ENCODE peak calls at places on chromosome 10, in seven cellular contexts. One of them, this sample, is unnamed.
A peak's percentile ranks its signal among the peaks of the same experiment; 100 is the strongest.

GRCh38 chr10:78149193-78149592 is 115.5 kb downstream of the RPS24 start:
- DNase-seq in T-helper 9 cell: no peak
- DNase-seq in stimulated activated CD4-positive, alpha-beta T cell treated with anti-CD3 and anti-CD28 coated beads, Interleukin-4, amount 100 ng/mL, for 1 hour: no peak
- DNase-seq in H4: no peak
- DNase-seq in anterior cingulate cortex: no peak
- DNase-seq in retina: no peak
- DNase-seq in NCI-H345: no peak
- DNase-seq in this sample: no peak

GRCh38 chr10:117004238-117004626 is 755 bp downstream of the SHTN1 start:
- DNase-seq in H4: no peak
- DNase-seq in anterior cingulate cortex: no peak
- DNase-seq in retina: no peak
- DNase-seq in NCI-H345: no peak
- DNase-seq in T-helper 9 cell: no peak
- DNase-seq in stimulated activated CD4-positive, alpha-beta T cell treated with anti-CD3 and anti-CD28 coated beads, Interleukin-4, amount 100 ng/mL, for 1 hour: no peak
- DNase-seq in this sample: no peak

GRCh38 chr10:127834221-127834620 is 58.5 kb downstream of the CLRN3 start:
- DNase-seq in anterior cingulate cortex: no peak
- DNase-seq in stimulated activated CD4-positive, alpha-beta T cell treated with anti-CD3 and anti-CD28 coated beads, Interleukin-4, amount 100 ng/mL, for 1 hour: no peak
- DNase-seq in NCI-H345: no peak
- DNase-seq in retina: no peak
- DNase-seq in H4: no peak
- DNase-seq in T-helper 9 cell: no peak
- DNase-seq in this sample: no peak

GRCh38 chr10:93383562-93383981 is 98.6 kb downstream of the MYOF start:
- DNase-seq in NCI-H345: no peak
- DNase-seq in anterior cingulate cortex: no peak
- DNase-seq in T-helper 9 cell: no peak
- DNase-seq in stimulated activated CD4-positive, alpha-beta T cell treated with anti-CD3 and anti-CD28 coated beads, Interleukin-4, amount 100 ng/mL, for 1 hour: no peak
- DNase-seq in H4: peak; percentile 48
- DNase-seq in retina: no peak
- DNase-seq in this sample: peak; percentile 70

GRCh38 chr10:98309366-98310355 is 41.7 kb upstream of the LOXL4 start:
- DNase-seq in stimulated activated CD4-positive, alpha-beta T cell treated with anti-CD3 and anti-CD28 coated beads, Interleukin-4, amount 100 ng/mL, for 1 hour: peak; percentile 5
- DNase-seq in H4: peak; percentile 72
- DNase-seq in anterior cingulate cortex: peak; percentile 55
- DNase-seq in T-helper 9 cell: no peak
- DNase-seq in retina: peak; percentile 95
- DNase-seq in NCI-H345: peak; percentile 43
- DNase-seq in this sample: peak; percentile 70

GRCh38 chr10:73493781-73494180 is 2.0 kb downstream of the PPP3CB start:
- DNase-seq in NCI-H345: no peak
- DNase-seq in anterior cingulate cortex: no peak
- DNase-seq in H4: no peak
- DNase-seq in T-helper 9 cell: no peak
- DNase-seq in retina: no peak
- DNase-seq in stimulated activated CD4-positive, alpha-beta T cell treated with anti-CD3 and anti-CD28 coated beads, Interleukin-4, amount 100 ng/mL, for 1 hour: no peak
- DNase-seq in this sample: no peak

GRCh38 chr10:128811943-128812342 is 655.1 kb upstream of the MGMT start:
- DNase-seq in H4: no peak
- DNase-seq in NCI-H345: no peak
- DNase-seq in retina: no peak
- DNase-seq in T-helper 9 cell: no peak
- DNase-seq in anterior cingulate cortex: no peak
- DNase-seq in stimulated activated CD4-positive, alpha-beta T cell treated with anti-CD3 and anti-CD28 coated beads, Interleukin-4, amount 100 ng/mL, for 1 hour: no peak
- DNase-seq in this sample: no peak

GRCh38 chr10:79331226-79331625 is 16.0 kb upstream of the PPIF start:
- DNase-seq in retina: no peak
- DNase-seq in stimulated activated CD4-positive, alpha-beta T cell treated with anti-CD3 and anti-CD28 coated beads, Interleukin-4, amount 100 ng/mL, for 1 hour: no peak
- DNase-seq in H4: no peak
- DNase-seq in T-helper 9 cell: no peak
- DNase-seq in NCI-H345: no peak
- DNase-seq in anterior cingulate cortex: no peak
- DNase-seq in this sample: peak; percentile 50

GRCh38 chr10:125149278-125150047 is 10.9 kb downstream of the CTBP2 start:
- DNase-seq in anterior cingulate cortex: no peak
- DNase-seq in retina: no peak
- DNase-seq in stimulated activated CD4-positive, alpha-beta T cell treated with anti-CD3 and anti-CD28 coated beads, Interleukin-4, amount 100 ng/mL, for 1 hour: no peak
- DNase-seq in H4: peak; percentile 36
- DNase-seq in T-helper 9 cell: no peak
- DNase-seq in NCI-H345: peak; percentile 88
- DNase-seq in this sample: peak; percentile 79